ENCODE peak calls at places on chromosomes 2 and 18, in six cellular contexts. P is AG04450, I is fibroblast of the aortic adventitia, S is left lobe of liver, K is GM12891, G is ACHN. R is an unnamed sample.

GRCh38 chr2:218368621-218369153 is 12.0 kb downstream of the CATIP start:
- DNase-seq in I (no peak), K (no peak), P (no peak), S (no peak), G (no peak), R (no peak)

GRCh38 chr2:196729418-196729817 is 70.1 kb downstream of the GTF3C3 start:
- DNase-seq in G (no peak), P (no peak), I (no peak), K (no peak), S (no peak), R (no peak)

GRCh38 chr18:22639026-22639463 is 221.3 kb upstream of the CTAGE1 start:
- DNase-seq in S (no peak), G (no peak), K (no peak), P (peak; percentile 33), I (peak; percentile 90), R (peak; percentile 7)

GRCh38 chr2:7449287-7449686 is 532.1 kb downstream of the RNF144A start:
- DNase-seq in G (no peak), S (no peak), K (no peak), P (no peak), I (no peak), R (no peak)

GRCh38 chr2:101844055-101844635 is 146.6 kb downstream of the MAP4K4 start:
- DNase-seq in G (no peak), P (no peak), S (no peak), K (no peak), I (peak; percentile 64), R (no peak)

GRCh38 chr18:46414863-46415262 is 242.2 kb downstream of the LOXHD1 start:
- DNase-seq in K (no peak), I (no peak), S (no peak), P (no peak), G (no peak), R (no peak)

GRCh38 chr2:72032481-72033041 is 115.1 kb downstream of the CYP26B1 start:
- DNase-seq in G (no peak), I (no peak), K (no peak), P (no peak), S (no peak), R (no peak)

GRCh38 chr18:36297419-36298112 is at the start of gene FHOD3:
- DNase-seq in G (peak; percentile 85), S (peak; percentile 72), K (peak; percentile 54), I (peak; percentile 47), P (no peak), R (no peak)

GRCh38 chr2:191150121-191150450 is 708 bp downstream of the STAT4 start:
- DNase-seq in P (no peak), I (no peak), G (peak; percentile 34), K (no peak), S (no peak), R (no peak)

GRCh38 chr2:26982102-26982742 is 11.8 kb downstream of the MAPRE3 start:
- DNase-seq in S (peak; percentile 92), I (peak; percentile 48), G (peak; percentile 65), K (peak; percentile 32), P (no peak), R (peak; percentile 47)

GRCh38 chr18:13681701-13682100 is 44.7 kb downstream of the FAM210A start:
- DNase-seq in G (no peak), P (no peak), K (no peak), S (no peak), I (no peak), R (no peak)

GRCh38 chr2:206349375-206349774 is 74.9 kb downstream of the ZDBF2 start:
- DNase-seq in G (no peak), P (no peak), K (no peak), S (no peak), I (no peak), R (no peak)

GRCh38 chr2:216373896-216374295 is 1.6 kb upstream of the MARCHF4 start:
- DNase-seq in S (no peak), P (no peak), G (no peak), K (no peak), I (no peak), R (peak; percentile 32)

GRCh38 chr2:74566423-74567085 is 12.0 kb downstream of the DOK1 start:
- DNase-seq in I (peak; percentile 95), G (no peak), S (no peak), P (no peak), K (no peak), R (no peak)

GRCh38 chr2:231398585-231398984 is 3.1 kb downstream of the B3GNT7 start:
- DNase-seq in K (no peak), P (no peak), I (no peak), S (no peak), G (no peak), R (no peak)

GRCh38 chr18:57630759-57631660 is 9.4 kb upstream of the NARS1 start:
- DNase-seq in G (no peak), I (no peak), K (no peak), S (no peak), P (no peak), R (no peak)

GRCh38 chr2:44810892-44811530 is 130.5 kb upstream of the SIX3 start:
- DNase-seq in G (no peak), I (no peak), K (no peak), S (no peak), P (no peak), R (no peak)

GRCh38 chr18:77065221-77065981 is 67.2 kb downstream of the MBP start:
- DNase-seq in G (peak; percentile 41), I (peak; percentile 96), S (no peak), P (peak; percentile 70), K (no peak), R (peak; percentile 43)

GRCh38 chr2:197514754-197515153 is 1.1 kb upstream of the MOB4 start:
- DNase-seq in K (no peak), S (no peak), I (no peak), G (peak; percentile 29), P (no peak), R (peak; percentile 67)

GRCh38 chr2:74588664-74589063 is 34.1 kb downstream of the DOK1 start:
- DNase-seq in P (no peak), G (no peak), I (no peak), K (no peak), S (no peak), R (no peak)

GRCh38 chr2:68463287-68463877 is 3.7 kb downstream of the FBXO48 start:
- DNase-seq in G (peak; percentile 70), I (peak; percentile 76), P (peak; percentile 21), K (no peak), S (no peak), R (peak; percentile 76)

GRCh38 chr2:69163556-69163955 is 150.6 kb downstream of the ANTXR1 start:
- DNase-seq in G (no peak), P (no peak), S (no peak), K (no peak), I (no peak), R (no peak)

GRCh38 chr2:161131074-161131680 is 29.1 kb upstream of the TANK start:
- DNase-seq in S (no peak), G (no peak), K (no peak), I (no peak), P (no peak), R (no peak)

GRCh38 chr18:40987581-40987980 is 967.5 kb upstream of the PIK3C3 start:
- DNase-seq in I (no peak), S (no peak), P (no peak), K (no peak), G (no peak), R (no peak)

GRCh38 chr2:43110442-43110871 is 115.9 kb downstream of the ZFP36L2 start:
- DNase-seq in S (no peak), G (no peak), I (peak; percentile 98), K (no peak), P (peak; percentile 56), R (no peak)

GRCh38 chr18:44651918-44652317 is 28.8 kb upstream of the SETBP1 start:
- DNase-seq in S (no peak), K (no peak), G (no peak), I (no peak), P (no peak), R (no peak)

GRCh38 chr18:60500960-60501359 is 128.4 kb upstream of the MC4R start:
- DNase-seq in I (no peak), S (no peak), K (no peak), G (no peak), P (no peak), R (no peak)

GRCh38 chr2:175620035-175620434 is 382.0 kb downstream of the LNPK start:
- DNase-seq in G (no peak), K (no peak), S (no peak), I (no peak), P (no peak), R (no peak)

GRCh38 chr18:8800041-8800441 is 94.7 kb downstream of the MTCL1 start:
- DNase-seq in S (no peak), P (peak; percentile 61), G (no peak), K (no peak), I (no peak), R (no peak)

GRCh38 chr2:21103274-21103891 is 20.4 kb upstream of the TDRD15 start:
- DNase-seq in I (no peak), G (no peak), S (no peak), P (no peak), K (no peak), R (no peak)

GRCh38 chr2:20563833-20564232 is 87.1 kb downstream of the HS1BP3 start:
- DNase-seq in K (no peak), P (no peak), S (no peak), G (no peak), I (peak; percentile 68), R (peak; percentile 68)

GRCh38 chr2:129712586-129712985 is 266.9 kb upstream of the RAB6C start:
- DNase-seq in K (no peak), G (no peak), I (no peak), P (no peak), S (no peak), R (no peak)

GRCh38 chr2:22329097-22329716 is 1055.8 kb upstream of the KLHL29 start:
- DNase-seq in P (no peak), K (no peak), G (no peak), S (no peak), I (no peak), R (no peak)